ENCODE peak calls at places on chromosomes 4 and X, in four cellular contexts. One of them, this sample, is unnamed.
A peak's percentile ranks its signal among the peaks of the same experiment; 100 is the strongest.

GRCh38 chr4:89899157-89899556 is 4.5 kb downstream of the MMRN1 start:
- DNase-seq in neuronal stem cell: no peak
- DNase-seq in CD8-positive, alpha-beta memory T cell: no peak
- DNase-seq in Right ventricle myocardium superior: no peak
- DNase-seq in this sample: no peak

GRCh38 chr4:121712783-121713182 is 16.0 kb upstream of the ANXA5 start:
- DNase-seq in CD8-positive, alpha-beta memory T cell: no peak
- DNase-seq in Right ventricle myocardium superior: no peak
- DNase-seq in neuronal stem cell: no peak
- DNase-seq in this sample: no peak

GRCh38 chr4:77074961-77075855 is 581 bp downstream of the CCNI start:
- DNase-seq in CD8-positive, alpha-beta memory T cell: peak; percentile 83
- DNase-seq in Right ventricle myocardium superior: peak; percentile 87
- DNase-seq in neuronal stem cell: peak; percentile 69
- DNase-seq in this sample: no peak

GRCh38 chr4:38281416-38282071 is 321.3 kb downstream of the PTTG2 start:
- DNase-seq in Right ventricle myocardium superior: no peak
- DNase-seq in neuronal stem cell: no peak
- DNase-seq in CD8-positive, alpha-beta memory T cell: no peak
- DNase-seq in this sample: peak; percentile 29

GRCh38 chrX:5791721-5792120 is 436.9 kb downstream of the NLGN4X start:
- DNase-seq in Right ventricle myocardium superior: no peak
- DNase-seq in neuronal stem cell: no peak
- DNase-seq in CD8-positive, alpha-beta memory T cell: no peak
- DNase-seq in this sample: no peak

GRCh38 chr4:110130578-110131358 is 67.6 kb downstream of the ELOVL6 start:
- DNase-seq in CD8-positive, alpha-beta memory T cell: no peak
- DNase-seq in neuronal stem cell: no peak
- DNase-seq in Right ventricle myocardium superior: no peak
- DNase-seq in this sample: no peak

GRCh38 chr4:2341261-2341841 is 77.1 kb downstream of the ZFYVE28 start:
- DNase-seq in Right ventricle myocardium superior: peak; percentile 13
- DNase-seq in neuronal stem cell: no peak
- DNase-seq in CD8-positive, alpha-beta memory T cell: no peak
- DNase-seq in this sample: no peak

GRCh38 chrX:47380268-47380667 is 9.9 kb downstream of the ZNF157 start:
- DNase-seq in CD8-positive, alpha-beta memory T cell: peak; percentile 86
- DNase-seq in neuronal stem cell: no peak
- DNase-seq in Right ventricle myocardium superior: peak; percentile 41
- DNase-seq in this sample: no peak

GRCh38 chr4:181745933-181746627 is 497.1 kb upstream of the TENM3 start:
- DNase-seq in neuronal stem cell: no peak
- DNase-seq in Right ventricle myocardium superior: no peak
- DNase-seq in CD8-positive, alpha-beta memory T cell: no peak
- DNase-seq in this sample: no peak